ENCODE peak calls at places on chromosomes 7 and 10, in four cellular contexts. One of them, this sample, is unnamed.

GRCh38 chr7:21407806-21408480 is 19.9 kb upstream of the SP4 start:
- DNase-seq in nephron progenitor cell: no peak
- DNase-seq in GM23338: no peak
- DNase-seq in fibroblast of pulmonary artery: no peak
- DNase-seq in this sample: no peak

GRCh38 chr10:123038782-123039631 is 30.2 kb downstream of the ACADSB start:
- DNase-seq in fibroblast of pulmonary artery: no peak
- DNase-seq in GM23338: no peak
- DNase-seq in nephron progenitor cell: no peak
- DNase-seq in this sample: no peak

GRCh38 chr10:99658622-99659030 is 683 bp upstream of the ENTPD7 start:
- DNase-seq in fibroblast of pulmonary artery: peak; percentile 49
- DNase-seq in GM23338: peak; percentile 40
- DNase-seq in nephron progenitor cell: peak; percentile 29
- DNase-seq in this sample: no peak

GRCh38 chr7:121544726-121545125 is 148.6 kb upstream of the FAM3C start:
- DNase-seq in GM23338: no peak
- DNase-seq in fibroblast of pulmonary artery: peak; percentile 96
- DNase-seq in nephron progenitor cell: no peak
- DNase-seq in this sample: no peak

GRCh38 chr10:61302124-61302523 is 151.1 kb downstream of the TMEM26 start:
- DNase-seq in fibroblast of pulmonary artery: no peak
- DNase-seq in GM23338: no peak
- DNase-seq in nephron progenitor cell: no peak
- DNase-seq in this sample: no peak

GRCh38 chr10:45000764-45001381 is at the start of gene ZNF22:
- DNase-seq in nephron progenitor cell: peak; percentile 78
- DNase-seq in GM23338: peak; percentile 77
- DNase-seq in fibroblast of pulmonary artery: peak; percentile 63
- DNase-seq in this sample: peak; percentile 65

GRCh38 chr10:126663328-126663727 is 7.2 kb downstream of the C10orf90 start:
- DNase-seq in nephron progenitor cell: no peak
- DNase-seq in fibroblast of pulmonary artery: peak; percentile 67
- DNase-seq in GM23338: no peak
- DNase-seq in this sample: peak; percentile 16

GRCh38 chr7:14787551-14787950 is 115.0 kb downstream of the DGKB start:
- DNase-seq in nephron progenitor cell: no peak
- DNase-seq in GM23338: no peak
- DNase-seq in fibroblast of pulmonary artery: no peak
- DNase-seq in this sample: no peak

DNA sequence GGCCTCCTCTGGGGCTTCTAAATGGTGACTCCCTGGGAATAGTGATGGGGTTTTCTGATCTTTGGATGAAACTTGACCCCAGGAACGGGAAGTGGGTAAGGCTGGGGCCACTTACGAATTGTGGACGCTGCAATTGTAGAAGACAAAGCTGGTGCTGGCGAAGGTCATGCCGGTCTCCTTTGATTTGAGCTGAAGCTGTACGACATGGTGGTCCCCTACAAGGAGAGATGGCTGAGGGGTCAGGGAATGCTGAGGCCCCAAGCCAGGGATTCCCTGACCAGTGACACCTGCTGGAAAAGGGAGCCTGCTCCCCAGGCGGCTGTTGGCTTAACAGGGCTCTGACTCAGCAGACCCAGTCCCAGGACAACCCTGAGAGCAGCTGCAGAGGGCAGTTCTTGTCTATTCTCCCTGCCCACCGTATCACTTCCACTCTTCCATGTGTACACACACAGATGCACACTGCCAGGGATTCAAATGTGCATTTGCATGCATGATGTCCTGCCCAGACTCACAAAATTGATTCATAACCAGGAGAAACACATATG is 350.2 kb downstream of the PLXNA4 start:
- DNase-seq in GM23338: no peak
- DNase-seq in fibroblast of pulmonary artery: no peak
- DNase-seq in nephron progenitor cell: no peak
- DNase-seq in this sample: no peak
- TF ChIP-seq CTCF in GM23338: no peak
- TF ChIP-seq CTCF in fibroblast of pulmonary artery: no peak
- TF ChIP-seq CTCF in nephron progenitor cell: no peak
- TF ChIP-seq CTCF in this sample: no peak

GRCh38 chr10:47443145-47443544 is 40.8 kb downstream of the ANXA8 start:
- DNase-seq in nephron progenitor cell: no peak
- DNase-seq in fibroblast of pulmonary artery: no peak
- DNase-seq in GM23338: no peak
- DNase-seq in this sample: no peak

GRCh38 chr10:47435081-47435480 is 48.8 kb downstream of the ANXA8 start:
- DNase-seq in fibroblast of pulmonary artery: no peak
- DNase-seq in nephron progenitor cell: no peak
- DNase-seq in GM23338: no peak
- DNase-seq in this sample: no peak

GRCh38 chr10:47440207-47440606 is 43.7 kb downstream of the ANXA8 start:
- DNase-seq in fibroblast of pulmonary artery: no peak
- DNase-seq in nephron progenitor cell: no peak
- DNase-seq in GM23338: peak; percentile 21
- DNase-seq in this sample: no peak

GRCh38 chr10:47441973-47442750 is 41.8 kb downstream of the ANXA8 start:
- DNase-seq in fibroblast of pulmonary artery: no peak
- DNase-seq in GM23338: no peak
- DNase-seq in nephron progenitor cell: no peak
- DNase-seq in this sample: no peak

GRCh38 chr10:47438857-47439474 is 44.9 kb downstream of the ANXA8 start:
- DNase-seq in GM23338: peak; percentile 80
- DNase-seq in fibroblast of pulmonary artery: peak; percentile 82
- DNase-seq in nephron progenitor cell: peak; percentile 32
- DNase-seq in this sample: peak; percentile 7
- TF ChIP-seq CTCF in GM23338: peak; percentile 50
- TF ChIP-seq CTCF in fibroblast of pulmonary artery: peak; percentile 88
- TF ChIP-seq CTCF in nephron progenitor cell: peak; percentile 42
- TF ChIP-seq CTCF in this sample: no peak

GRCh38 chr7:66740302-66740979 is at the start of gene RABGEF1:
- DNase-seq in fibroblast of pulmonary artery: peak; percentile 95
- DNase-seq in GM23338: peak; percentile 100
- DNase-seq in nephron progenitor cell: peak; percentile 98
- DNase-seq in this sample: peak; percentile 96
- TF ChIP-seq CTCF in fibroblast of pulmonary artery: no peak
- TF ChIP-seq CTCF in GM23338: no peak
- TF ChIP-seq CTCF in nephron progenitor cell: no peak
- TF ChIP-seq CTCF in this sample: no peak

DNA sequence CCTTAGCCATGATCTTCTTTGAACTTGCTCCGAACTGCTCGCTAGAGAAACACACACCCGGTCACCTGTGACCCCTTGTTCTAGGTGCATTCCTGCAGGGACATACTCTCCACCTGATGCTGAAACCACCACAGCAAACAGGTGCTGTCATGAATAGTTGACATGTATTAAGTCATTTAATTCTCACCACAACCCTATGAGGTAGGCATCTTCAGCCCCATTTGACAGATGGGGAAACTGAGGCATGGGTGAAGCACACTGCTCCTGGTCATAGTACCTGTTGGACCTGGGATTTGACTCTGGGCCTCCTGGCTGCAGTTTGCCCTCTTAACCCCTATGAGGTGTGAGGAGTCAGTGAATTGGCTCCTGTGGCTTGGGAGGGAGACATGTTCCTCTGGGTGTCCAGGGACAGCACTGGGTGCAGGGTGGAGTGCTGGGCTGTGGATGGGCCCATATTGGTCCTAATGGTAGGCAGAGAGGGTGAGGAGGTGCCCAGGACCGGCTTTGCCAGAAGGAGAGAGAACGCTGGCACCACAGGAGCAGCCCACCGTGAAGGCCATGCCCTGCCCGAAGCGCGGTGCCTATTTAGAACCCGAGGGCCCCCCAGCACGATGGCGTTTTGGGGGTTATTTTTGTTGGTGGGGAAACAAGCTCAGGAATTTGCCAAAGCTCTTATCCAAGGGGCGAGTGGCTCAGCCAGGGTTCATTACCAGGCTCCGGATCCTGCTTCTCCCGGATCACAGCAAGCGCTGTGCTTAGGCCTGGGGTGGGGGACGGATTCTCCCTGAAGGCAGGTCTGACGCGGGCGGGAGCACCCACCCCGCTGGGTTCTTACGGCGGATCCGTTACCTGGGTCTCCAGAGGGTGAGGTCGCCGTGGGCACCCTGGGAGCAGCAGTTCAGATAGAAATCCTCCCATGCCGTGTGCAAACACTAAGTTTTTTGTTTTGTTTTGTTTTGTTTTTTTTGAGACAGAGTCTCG is 52.3 kb downstream of the GLRX3 start:
- DNase-seq in GM23338: no peak
- DNase-seq in nephron progenitor cell: no peak
- DNase-seq in fibroblast of pulmonary artery: no peak
- DNase-seq in this sample: no peak
- TF ChIP-seq CTCF in GM23338: no peak
- TF ChIP-seq CTCF in nephron progenitor cell: no peak
- TF ChIP-seq CTCF in fibroblast of pulmonary artery: no peak
- TF ChIP-seq CTCF in this sample: no peak

GRCh38 chr10:11958956-11959355 is 83.7 kb downstream of the UPF2 start:
- DNase-seq in GM23338: no peak
- DNase-seq in fibroblast of pulmonary artery: no peak
- DNase-seq in nephron progenitor cell: no peak
- DNase-seq in this sample: no peak

GRCh38 chr10:11959966-11960365 is 82.6 kb downstream of the UPF2 start:
- DNase-seq in nephron progenitor cell: no peak
- DNase-seq in fibroblast of pulmonary artery: no peak
- DNase-seq in GM23338: no peak
- DNase-seq in this sample: no peak
- TF ChIP-seq CTCF in nephron progenitor cell: no peak
- TF ChIP-seq CTCF in fibroblast of pulmonary artery: no peak
- TF ChIP-seq CTCF in GM23338: no peak
- TF ChIP-seq CTCF in this sample: no peak

DNA sequence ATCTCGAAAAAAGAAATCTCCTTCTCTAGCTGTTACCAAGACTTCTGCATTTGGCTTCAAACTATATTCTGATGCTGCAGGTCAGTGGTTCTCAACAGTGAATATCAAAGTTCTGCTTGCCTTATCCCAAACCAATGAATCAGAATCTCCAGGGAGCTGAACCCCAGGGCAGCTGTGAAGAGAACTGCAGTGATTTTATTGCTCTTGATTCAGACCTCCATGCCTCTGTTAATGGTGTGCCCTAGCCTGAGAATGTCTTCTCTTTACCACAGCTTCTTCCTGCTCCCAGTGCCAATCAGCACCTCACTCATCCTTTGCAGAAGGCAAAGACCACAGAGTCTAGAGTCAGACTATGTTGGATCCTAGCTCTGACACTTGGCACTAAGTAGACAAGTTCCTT is 46.2 kb upstream of the MRLN start:
- DNase-seq in nephron progenitor cell: no peak
- DNase-seq in GM23338: no peak
- DNase-seq in fibroblast of pulmonary artery: no peak
- DNase-seq in this sample: no peak
- TF ChIP-seq CTCF in nephron progenitor cell: no peak
- TF ChIP-seq CTCF in GM23338: no peak
- TF ChIP-seq CTCF in fibroblast of pulmonary artery: no peak
- TF ChIP-seq CTCF in this sample: no peak

GRCh38 chr7:114939484-114940097 is 17.7 kb downstream of the MDFIC start:
- DNase-seq in nephron progenitor cell: no peak
- DNase-seq in GM23338: peak; percentile 23
- DNase-seq in fibroblast of pulmonary artery: no peak
- DNase-seq in this sample: no peak
- TF ChIP-seq CTCF in nephron progenitor cell: no peak
- TF ChIP-seq CTCF in GM23338: peak; percentile 49
- TF ChIP-seq CTCF in fibroblast of pulmonary artery: no peak
- TF ChIP-seq CTCF in this sample: no peak